ENCODE peak calls at places on chromosome 7, in nine cellular contexts. G is activated CD4-positive, alpha-beta T cell treated with anti-CD3 and anti-CD28 coated beads, Interleukin-2, amount 50 U/mL, for 24 hours; L is astrocyte of the cerebellum; A is activated T-cell treated with anti-CD3 and anti-CD28 coated beads, Interleukin-2, amount 50 U/mL, for 1 hour; J is CD8-positive, alpha-beta memory T cell; E is effector memory CD8-positive, alpha-beta T cell; N is astrocyte; T is astrocyte of the spinal cord; Y is NCI-H1694 treated with DMSO at 0.1 percent for 48 hours. U is an unnamed sample.

GRCh38 chr7:103573479-103574058 is 127.6 kb upstream of the SLC26A5 start:
- DNase-seq in G (no peak), L (peak), A (no peak), J (no peak), E (no peak), N (peak), T (peak), Y (peak), U (peak)

GRCh38 chr7:107381453-107381852 is 88.4 kb upstream of the GPR22 start:
- DNase-seq in G (no peak), L (no peak), A (no peak), J (no peak), E (no peak), N (no peak), T (no peak), Y (no peak), U (no peak)

GRCh38 chr7:114885836-114886235 is 36.1 kb upstream of the MDFIC start:
- DNase-seq in G (no peak), L (peak), A (no peak), J (no peak), E (no peak), N (peak), T (peak), Y (no peak), U (no peak)

GRCh38 chr7:68470836-68471235 is 1127.4 kb upstream of the AUTS2 start:
- DNase-seq in G (no peak), L (no peak), A (no peak), J (no peak), E (no peak), N (no peak), T (no peak), Y (no peak), U (no peak)

GRCh38 chr7:141974831-141975230 is 1.3 kb upstream of the TAS2R38 start:
- DNase-seq in G (no peak), L (no peak), A (no peak), J (no peak), E (no peak), N (no peak), T (no peak), Y (no peak), U (no peak)

GRCh38 chr7:69708857-69709256 is 110.6 kb downstream of the AUTS2 start:
- DNase-seq in G (no peak), L (no peak), A (no peak), J (no peak), E (no peak), N (peak), T (peak), Y (no peak), U (peak)

GRCh38 chr7:147569514-147569913 is 1021.1 kb upstream of the C7orf33 start:
- DNase-seq in G (no peak), L (no peak), A (no peak), J (no peak), E (no peak), N (no peak), T (no peak), Y (no peak), U (no peak)

GRCh38 chr7:44194069-44194468 is 4.8 kb upstream of the GCK start:
- DNase-seq in G (no peak), L (no peak), A (no peak), J (no peak), E (no peak), N (no peak), T (no peak), Y (no peak), U (no peak)

GRCh38 chr7:22771194-22771593 is 44.2 kb downstream of the IL6 start:
- DNase-seq in G (no peak), L (no peak), A (no peak), J (no peak), E (no peak), N (no peak), T (no peak), Y (no peak), U (no peak)

GRCh38 chr7:104758504-104758903 is 255.5 kb upstream of the KMT2E start:
- DNase-seq in G (no peak), L (no peak), A (no peak), J (no peak), E (no peak), N (no peak), T (no peak), Y (peak), U (no peak)

GRCh38 chr7:132859199-132859598 is 222.7 kb downstream of the CHCHD3 start:
- DNase-seq in G (no peak), L (no peak), A (no peak), J (no peak), E (no peak), N (no peak), T (no peak), Y (no peak), U (no peak)

GRCh38 chr7:7054252-7054830 is 128.0 kb upstream of the C1GALT1 start:
- DNase-seq in G (no peak), L (no peak), A (no peak), J (no peak), E (no peak), N (no peak), T (no peak), Y (no peak), U (peak)

GRCh38 chr7:22452142-22452763 is 47.7 kb downstream of the STEAP1B start:
- DNase-seq in G (no peak), L (no peak), A (no peak), J (no peak), E (peak), N (peak), T (peak), Y (no peak), U (peak)

GRCh38 chr7:100894860-100895700 is 608 bp downstream of the ACHE start:
- DNase-seq in G (no peak), L (no peak), A (peak), J (peak), E (peak), N (no peak), T (no peak), Y (no peak), U (peak)

GRCh38 chr7:22338875-22339274 is 18.1 kb downstream of the RAPGEF5 start:
- DNase-seq in G (no peak), L (no peak), A (no peak), J (no peak), E (no peak), N (no peak), T (no peak), Y (no peak), U (no peak)

GRCh38 chr7:711967-712600 is 14.4 kb upstream of the DNAAF5 start:
- DNase-seq in G (no peak), L (no peak), A (peak), J (no peak), E (no peak), N (no peak), T (no peak), Y (no peak), U (peak)

GRCh38 chr7:155456772-155457543 is 971 bp upstream of the EN2 start:
- DNase-seq in G (no peak), L (peak), A (no peak), J (no peak), E (no peak), N (peak), T (peak), Y (no peak), U (peak)

GRCh38 chr7:35424869-35425495 is 171.1 kb upstream of the TBX20 start:
- DNase-seq in G (peak), L (peak), A (peak), J (peak), E (peak), N (peak), T (peak), Y (peak), U (peak)

GRCh38 chr7:47759056-47759706 is 177.3 kb upstream of the TNS3 start:
- DNase-seq in G (no peak), L (no peak), A (no peak), J (no peak), E (no peak), N (no peak), T (no peak), Y (no peak), U (no peak)

GRCh38 chr7:115043605-115044004 is 121.7 kb downstream of the MDFIC start:
- DNase-seq in G (no peak), L (no peak), A (no peak), J (no peak), E (no peak), N (no peak), T (no peak), Y (no peak), U (no peak)

GRCh38 chr7:4809691-4810090 is 34.3 kb downstream of the AP5Z1 start:
- DNase-seq in G (no peak), L (no peak), A (no peak), J (no peak), E (no peak), N (no peak), T (no peak), Y (no peak), U (no peak)

GRCh38 chr7:55288070-55288824 is 76.9 kb upstream of the LANCL2 start:
- DNase-seq in G (no peak), L (no peak), A (no peak), J (no peak), E (no peak), N (no peak), T (no peak), Y (peak), U (no peak)

GRCh38 chr7:80529362-80529761 is 17.5 kb upstream of the GNAT3 start:
- DNase-seq in G (no peak), L (no peak), A (no peak), J (no peak), E (no peak), N (peak), T (peak), Y (no peak), U (no peak)

GRCh38 chr7:54663603-54664234 is 95.3 kb downstream of the SEC61G start:
- DNase-seq in G (no peak), L (no peak), A (no peak), J (no peak), E (no peak), N (no peak), T (no peak), Y (no peak), U (no peak)

GRCh38 chr7:105218939-105219770 is 169.6 kb downstream of the SRPK2 start:
- DNase-seq in G (no peak), L (no peak), A (no peak), J (no peak), E (no peak), N (peak), T (peak), Y (no peak), U (no peak)

GRCh38 chr7:32075612-32076011 is 5.4 kb upstream of the PDE1C start:
- DNase-seq in G (no peak), L (no peak), A (no peak), J (no peak), E (no peak), N (no peak), T (no peak), Y (no peak), U (no peak)

GRCh38 chr7:101357433-101357832 is 5.2 kb upstream of the COL26A1 start:
- DNase-seq in G (no peak), L (no peak), A (no peak), J (no peak), E (no peak), N (no peak), T (no peak), Y (no peak), U (no peak)

GRCh38 chr7:144497296-144497695 is 93.8 kb upstream of the NOBOX start:
- DNase-seq in G (no peak), L (no peak), A (no peak), J (no peak), E (no peak), N (no peak), T (no peak), Y (no peak), U (no peak)

GRCh38 chr7:125908714-125909113 is 979.1 kb upstream of the POT1 start:
- DNase-seq in G (no peak), L (no peak), A (no peak), J (no peak), E (no peak), N (no peak), T (no peak), Y (no peak), U (no peak)

GRCh38 chr7:157358753-157359096 is 21.9 kb downstream of the DNAJB6 start:
- DNase-seq in G (no peak), L (no peak), A (no peak), J (no peak), E (no peak), N (no peak), T (no peak), Y (no peak), U (no peak)

GRCh38 chr7:34158311-34158710 is 253.0 kb downstream of the BMPER start:
- DNase-seq in G (no peak), L (no peak), A (no peak), J (no peak), E (no peak), N (no peak), T (peak), Y (no peak), U (no peak)

GRCh38 chr7:131027287-131027773 is 293.3 kb upstream of the KLF14 start:
- DNase-seq in G (no peak), L (no peak), A (peak), J (no peak), E (peak), N (peak), T (no peak), Y (peak), U (peak)

GRCh38 chr7:55053651-55054226 is 34.9 kb downstream of the EGFR start:
- DNase-seq in G (no peak), L (no peak), A (no peak), J (no peak), E (no peak), N (peak), T (no peak), Y (no peak), U (peak)

GRCh38 chr7:126026421-126027088 is 1096.9 kb upstream of the POT1 start:
- DNase-seq in G (no peak), L (peak), A (no peak), J (no peak), E (no peak), N (no peak), T (peak), Y (no peak), U (no peak)

GRCh38 chr7:158055726-158056510 is 531.7 kb downstream of the PTPRN2 start:
- DNase-seq in G (no peak), L (no peak), A (peak), J (peak), E (no peak), N (no peak), T (no peak), Y (no peak), U (no peak)

GRCh38 chr7:25647007-25647406 is 418.7 kb upstream of the NPVF start:
- DNase-seq in G (no peak), L (no peak), A (no peak), J (no peak), E (no peak), N (no peak), T (no peak), Y (no peak), U (no peak)

GRCh38 chr7:36019538-36019937 is 133.5 kb upstream of the EEPD1 start:
- DNase-seq in G (no peak), L (no peak), A (no peak), J (no peak), E (no peak), N (no peak), T (no peak), Y (no peak), U (no peak)

GRCh38 chr7:44637788-44638594 is 31.6 kb downstream of the OGDH start:
- DNase-seq in G (peak), L (peak), A (peak), J (peak), E (peak), N (peak), T (peak), Y (no peak), U (peak)

GRCh38 chr7:47581442-47581820 is 480 bp downstream of the TNS3 start:
- DNase-seq in G (no peak), L (no peak), A (no peak), J (no peak), E (no peak), N (no peak), T (no peak), Y (no peak), U (no peak)